ENCODE peak calls at places on chromosomes 5 and 9, in six cellular contexts. J, Z, T, W, A and F are unnamed samples.

GRCh38 chr5:16888694-16889124 is 47.4 kb downstream of the MYO10 start:
- DNase-seq in J (peak; percentile 67), Z (no peak), T (no peak), W (peak; percentile 65), A (no peak), F (no peak)

GRCh38 chr5:171122372-171122771 is 186.7 kb upstream of the TLX3 start:
- DNase-seq in J (no peak), Z (no peak), T (no peak), W (no peak), A (no peak), F (no peak)

GRCh38 chr9:35814106-35814840 is 569 bp downstream of the HINT2 start:
- DNase-seq in J (peak; percentile 86), Z (peak; percentile 62), T (peak; percentile 78), W (peak; percentile 41), A (no peak), F (peak; percentile 20)

GRCh38 chr9:2691626-2692025 is 25.7 kb upstream of the KCNV2 start:
- DNase-seq in J (peak; percentile 3), Z (no peak), T (no peak), W (peak; percentile 5), A (no peak), F (no peak)

GRCh38 chr5:125043781-125044391 is 297.4 kb upstream of the ZNF608 start:
- DNase-seq in J (peak; percentile 20), Z (no peak), T (no peak), W (peak; percentile 95), A (peak; percentile 6), F (peak; percentile 94)

GRCh38 chr9:93077811-93078210 is 18.2 kb upstream of the CARD19 start:
- DNase-seq in J (no peak), Z (no peak), T (no peak), W (no peak), A (no peak), F (no peak)

GRCh38 chr9:126428524-126429175 is 102.0 kb downstream of the MVB12B start:
- DNase-seq in J (no peak), Z (no peak), T (no peak), W (no peak), A (no peak), F (no peak)

GRCh38 chr5:140821375-140822280 is at the start of gene PCDHA5:
- DNase-seq in J (peak; percentile 34), Z (peak; percentile 31), T (no peak), W (no peak), A (no peak), F (no peak)

GRCh38 chr5:1155191-1156032 is 43.5 kb upstream of the SLC12A7 start:
- DNase-seq in J (no peak), Z (no peak), T (no peak), W (no peak), A (no peak), F (no peak)

GRCh38 chr5:40041452-40041851 is 616.7 kb upstream of the DAB2 start:
- DNase-seq in J (no peak), Z (no peak), T (no peak), W (no peak), A (no peak), F (no peak)

GRCh38 chr9:36903541-36904435 is 130.3 kb downstream of the PAX5 start:
- DNase-seq in J (peak; percentile 40), Z (peak; percentile 27), T (no peak), W (peak; percentile 90), A (peak; percentile 38), F (peak; percentile 84)

GRCh38 chr9:81540142-81540701 is 149.1 kb downstream of the TLE1 start:
- DNase-seq in J (no peak), Z (no peak), T (no peak), W (no peak), A (no peak), F (no peak)

GRCh38 chr9:135090547-135090946 is 3.1 kb downstream of the OLFM1 start:
- DNase-seq in J (peak; percentile 16), Z (no peak), T (peak; percentile 49), W (no peak), A (no peak), F (no peak)

GRCh38 chr5:73250645-73251044 is 77.7 kb downstream of the TMEM174 start:
- DNase-seq in J (no peak), Z (no peak), T (no peak), W (no peak), A (no peak), F (no peak)

GRCh38 chr5:175216991-175217390 is 227.0 kb downstream of the DRD1 start:
- DNase-seq in J (peak; percentile 65), Z (no peak), T (no peak), W (peak; percentile 87), A (no peak), F (peak; percentile 82)

GRCh38 chr9:74949859-74950258 is 2.9 kb downstream of the C9orf40 start:
- DNase-seq in J (no peak), Z (no peak), T (no peak), W (no peak), A (no peak), F (no peak)

GRCh38 chr9:78030553-78031270 is 899 bp downstream of the GNAQ start:
- DNase-seq in J (peak; percentile 74), Z (peak; percentile 39), T (no peak), W (peak; percentile 60), A (no peak), F (no peak)

GRCh38 chr5:80623911-80624457 is 30.5 kb upstream of the MSH3 start:
- DNase-seq in J (no peak), Z (no peak), T (no peak), W (no peak), A (no peak), F (no peak)

GRCh38 chr5:139667001-139667729 is 19.0 kb downstream of the CXXC5 start:
- DNase-seq in J (peak; percentile 58), Z (no peak), T (no peak), W (no peak), A (no peak), F (no peak)

GRCh38 chr5:149938272-149938671 is 6.3 kb downstream of the PDE6A start:
- DNase-seq in J (peak; percentile 80), Z (no peak), T (no peak), W (peak; percentile 76), A (no peak), F (peak; percentile 68)

GRCh38 chr9:36136894-36137391 is 410 bp downstream of the GLIPR2 start:
- DNase-seq in J (peak; percentile 47), Z (no peak), T (no peak), W (peak; percentile 11), A (no peak), F (no peak)

GRCh38 chr9:98430535-98430934 is 175.1 kb upstream of the TBC1D2 start:
- DNase-seq in J (peak; percentile 50), Z (no peak), T (no peak), W (peak; percentile 48), A (no peak), F (peak; percentile 39)

GRCh38 chr5:9207820-9208418 is 338.0 kb downstream of the SEMA5A start:
- DNase-seq in J (peak; percentile 63), Z (peak; percentile 41), T (peak; percentile 83), W (peak; percentile 45), A (peak; percentile 3), F (peak; percentile 35)

DNA sequence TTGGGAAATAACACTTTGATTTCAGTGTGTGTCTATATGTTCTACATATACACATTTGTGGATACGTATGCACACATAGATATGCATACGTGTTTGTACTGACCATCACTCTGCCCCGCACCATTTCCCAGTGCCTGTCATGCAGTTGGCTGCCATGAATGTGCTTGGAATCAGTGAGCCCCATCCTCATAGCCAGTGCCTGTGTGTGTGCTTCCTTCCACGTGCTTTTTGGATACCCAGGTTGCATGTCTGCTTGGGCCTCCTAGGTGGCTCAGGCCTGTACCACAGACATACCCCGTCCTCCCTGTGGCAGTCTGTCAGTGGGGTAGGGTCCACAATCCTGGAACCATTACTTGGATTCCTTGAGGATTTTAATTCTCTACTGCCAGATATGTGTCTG is 243.6 kb downstream of the FANCC start:
- DNase-seq in J (no peak), Z (no peak), T (no peak), W (no peak), A (no peak), F (no peak)
- H3K27ac ChIP-seq in J (no peak overlapping the region), Z (no peak overlapping the region), T (no peak overlapping the region), W (no peak overlapping the region), A (no peak overlapping the region), F (no peak overlapping the region)

GRCh38 chr9:101336091-101336490 is 48.7 kb downstream of the BAAT start:
- DNase-seq in J (no peak), Z (no peak), T (no peak), W (no peak), A (no peak), F (no peak)

GRCh38 chr9:101332362-101332761 is 52.4 kb downstream of the BAAT start:
- DNase-seq in J (no peak), Z (no peak), T (no peak), W (no peak), A (no peak), F (no peak)

GRCh38 chr9:101337237-101337636 is 47.6 kb downstream of the BAAT start:
- DNase-seq in J (no peak), Z (no peak), T (no peak), W (no peak), A (no peak), F (no peak)

GRCh38 chr9:101333490-101333889 is 51.3 kb downstream of the BAAT start:
- DNase-seq in J (no peak), Z (no peak), T (no peak), W (no peak), A (no peak), F (no peak)

GRCh38 chr9:101333923-101334702 is 50.7 kb downstream of the BAAT start:
- DNase-seq in J (no peak), Z (no peak), T (no peak), W (no peak), A (no peak), F (no peak)
- H4K20me1 ChIP-seq in J (no peaks in the 10 kb centered on the region), Z (no peaks in the 10 kb centered on the region), T (no peaks in the 10 kb centered on the region), W (no peaks in the 10 kb centered on the region), A (no peaks in the 10 kb centered on the region), F (no peaks in the 10 kb centered on the region)

GRCh38 chr9:94157408-94157801 is 73.1 kb downstream of the PTPDC1 start:
- DNase-seq in J (no peak), Z (no peak), T (no peak), W (peak; percentile 41), A (no peak), F (no peak)
- H3K27ac ChIP-seq in J (no peak overlapping the region), Z (peak overlapping the region; percentile 64), T (no peak overlapping the region), W (no peak overlapping the region), A (no peak overlapping the region), F (no peak overlapping the region)

GRCh38 chr9:131651160-131651559 is 88.7 kb downstream of the RAPGEF1 start:
- DNase-seq in J (no peak), Z (no peak), T (no peak), W (no peak), A (no peak), F (no peak)
- H4K20me1 ChIP-seq in J (no peaks in the 10 kb centered on the region), Z (no peaks in the 10 kb centered on the region), T (peaks cover 30% of the 10 kb centered on the region), W (no peaks in the 10 kb centered on the region), A (no peaks in the 10 kb centered on the region), F (peaks cover 39% of the 10 kb centered on the region)

DNA sequence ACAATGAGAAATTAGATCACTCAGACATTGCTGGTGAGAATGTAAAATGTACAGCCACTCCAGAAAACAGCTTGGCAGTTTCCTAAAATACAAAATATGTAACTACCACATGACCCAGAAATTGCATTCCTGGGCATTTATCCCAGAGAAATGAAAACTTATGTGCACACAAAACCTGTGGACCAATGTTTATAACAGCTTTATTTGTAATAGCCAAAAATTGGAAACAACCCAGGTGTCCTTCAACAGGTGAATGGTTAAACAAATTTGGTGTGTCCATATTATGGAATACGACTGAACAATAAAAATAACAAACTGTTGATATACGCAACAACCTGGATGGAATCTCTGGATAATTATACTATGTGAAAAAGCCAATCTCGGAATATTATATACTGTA is 34.9 kb upstream of the SHC3 start:
- DNase-seq in J (no peak), Z (no peak), T (no peak), W (no peak), A (no peak), F (no peak)
- H3K27ac ChIP-seq in J (no peak overlapping the region), Z (no peak overlapping the region), T (no peak overlapping the region), W (no peak overlapping the region), A (no peak overlapping the region), F (no peak overlapping the region)

GRCh38 chr5:14270212-14270702 is 127.1 kb downstream of the TRIO start:
- DNase-seq in J (peak; percentile 82), Z (peak; percentile 67), T (peak; percentile 73), W (peak; percentile 71), A (peak; percentile 48), F (peak; percentile 54)
- H4K20me1 ChIP-seq in J (no peaks in the 10 kb centered on the region), Z (no peaks in the 10 kb centered on the region), T (no peaks in the 10 kb centered on the region), W (no peaks in the 10 kb centered on the region), A (no peaks in the 10 kb centered on the region), F (peaks cover 25% of the 10 kb centered on the region)